ENCODE peak calls at places on chromosomes 12 and 14, in four cellular contexts. One of them, this sample, is unnamed.

GRCh38 chr12:96422192-96422591 is 22.0 kb upstream of the CDK17 start:
- DNase-seq in HCT116: no peak
- DNase-seq in H9: no peak
- DNase-seq in hepatocyte: no peak
- DNase-seq in this sample: no peak

GRCh38 chr14:106129274-106129673 is 602.9 kb downstream of the TMEM121 start:
- DNase-seq in HCT116: no peak
- DNase-seq in H9: no peak
- DNase-seq in hepatocyte: no peak
- DNase-seq in this sample: no peak

GRCh38 chr12:1706284-1707016 is 15.6 kb downstream of the ADIPOR2 start:
- DNase-seq in HCT116: no peak
- DNase-seq in H9: no peak
- DNase-seq in hepatocyte: no peak
- DNase-seq in this sample: peak

GRCh38 chr14:30996892-30997659 is 28.4 kb upstream of the AP4S1 start:
- DNase-seq in HCT116: no peak
- DNase-seq in H9: peak
- DNase-seq in hepatocyte: no peak
- DNase-seq in this sample: no peak

GRCh38 chr12:20446836-20447235 is 78.5 kb downstream of the PDE3A start:
- DNase-seq in HCT116: no peak
- DNase-seq in H9: no peak
- DNase-seq in hepatocyte: no peak
- DNase-seq in this sample: no peak

GRCh38 chr14:60815371-60815770 is 80.8 kb downstream of the MNAT1 start:
- DNase-seq in HCT116: no peak
- DNase-seq in H9: no peak
- DNase-seq in hepatocyte: no peak
- DNase-seq in this sample: no peak

GRCh38 chr12:111408686-111409402 is 3.1 kb downstream of the SH2B3 start:
- DNase-seq in HCT116: no peak
- DNase-seq in H9: no peak
- DNase-seq in hepatocyte: no peak
- DNase-seq in this sample: no peak

GRCh38 chr14:60183724-60184596 is 18.8 kb upstream of the DHRS7 start:
- DNase-seq in HCT116: peak
- DNase-seq in H9: no peak
- DNase-seq in hepatocyte: peak
- DNase-seq in this sample: no peak

GRCh38 chr12:56581418-56582145 is 48.5 kb downstream of the BAZ2A start:
- DNase-seq in HCT116: no peak
- DNase-seq in H9: no peak
- DNase-seq in hepatocyte: no peak
- DNase-seq in this sample: no peak
- H3K4me2 ChIP-seq in HCT116: no peak
- H3K4me2 ChIP-seq in H9: no peak
- H3K4me2 ChIP-seq in hepatocyte: no peak
- H3K4me2 ChIP-seq in this sample: peak

GRCh38 chr12:3743803-3744202 is 9.1 kb downstream of the CRACR2A start:
- DNase-seq in HCT116: no peak
- DNase-seq in H9: no peak
- DNase-seq in hepatocyte: no peak
- DNase-seq in this sample: no peak
- H3K27ac ChIP-seq in HCT116: no peak
- H3K27ac ChIP-seq in H9: no peak
- H3K27ac ChIP-seq in hepatocyte: no peak
- H3K27ac ChIP-seq in this sample: no peak

DNA sequence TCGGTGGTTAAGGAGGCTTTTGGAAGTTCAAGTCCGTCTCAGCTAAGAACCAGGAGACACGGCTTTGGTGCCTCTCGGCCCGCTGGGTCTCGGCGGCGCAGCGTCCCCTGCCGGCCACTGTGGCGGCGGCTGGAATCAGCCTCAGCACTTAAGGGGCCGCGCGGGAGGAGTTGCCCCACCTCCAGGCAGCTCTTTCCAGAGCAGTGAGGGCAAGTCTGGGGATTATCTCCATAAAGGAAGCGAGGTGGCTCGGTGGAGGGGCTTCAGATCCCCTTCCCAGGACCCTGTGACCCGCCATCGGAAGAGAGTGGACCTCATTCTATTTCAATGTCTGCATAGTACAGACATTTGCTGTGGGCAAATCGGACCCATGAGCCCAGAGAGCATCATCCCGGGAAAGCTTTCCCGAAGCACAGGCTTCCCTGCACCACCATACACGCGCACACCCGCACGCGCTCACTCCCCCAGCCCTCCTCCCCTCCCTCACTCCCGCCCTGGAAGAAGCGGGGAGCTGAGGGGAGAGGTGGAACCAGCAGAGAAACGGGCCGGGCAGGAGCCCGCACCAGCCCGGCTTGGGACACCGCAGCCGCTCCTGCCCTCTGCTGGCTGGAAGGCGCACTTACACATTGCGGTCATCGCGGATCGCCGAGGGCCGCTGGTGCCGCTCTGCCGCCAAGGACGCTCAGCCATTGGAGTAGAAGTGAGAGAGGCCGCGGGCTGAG is 15.9 kb downstream of the RNASE2 start:
- DNase-seq in HCT116: peak
- DNase-seq in H9: peak
- DNase-seq in hepatocyte: peak
- DNase-seq in this sample: peak
- TF ChIP-seq CTCF in HCT116: peak
- TF ChIP-seq CTCF in H9: peak
- TF ChIP-seq CTCF in hepatocyte: peak
- TF ChIP-seq CTCF in this sample: peak

GRCh38 chr14:54483848-54484247 is 4.9 kb downstream of the GMFB start:
- DNase-seq in HCT116: no peak
- DNase-seq in H9: no peak
- DNase-seq in hepatocyte: no peak
- DNase-seq in this sample: no peak
- H3K4me2 ChIP-seq in HCT116: no peak
- H3K4me2 ChIP-seq in H9: no peak
- H3K4me2 ChIP-seq in hepatocyte: no peak
- H3K4me2 ChIP-seq in this sample: no peak

GRCh38 chr12:114123108-114123507 is 157.0 kb upstream of the RBM19 start:
- DNase-seq in HCT116: no peak
- DNase-seq in H9: peak
- DNase-seq in hepatocyte: no peak
- DNase-seq in this sample: no peak

GRCh38 chr12:114119316-114119715 is 153.2 kb upstream of the RBM19 start:
- DNase-seq in HCT116: no peak
- DNase-seq in H9: no peak
- DNase-seq in hepatocyte: no peak
- DNase-seq in this sample: no peak
- H3K27ac ChIP-seq in HCT116: no peak
- H3K27ac ChIP-seq in H9: no peak
- H3K27ac ChIP-seq in hepatocyte: no peak
- H3K27ac ChIP-seq in this sample: no peak

DNA sequence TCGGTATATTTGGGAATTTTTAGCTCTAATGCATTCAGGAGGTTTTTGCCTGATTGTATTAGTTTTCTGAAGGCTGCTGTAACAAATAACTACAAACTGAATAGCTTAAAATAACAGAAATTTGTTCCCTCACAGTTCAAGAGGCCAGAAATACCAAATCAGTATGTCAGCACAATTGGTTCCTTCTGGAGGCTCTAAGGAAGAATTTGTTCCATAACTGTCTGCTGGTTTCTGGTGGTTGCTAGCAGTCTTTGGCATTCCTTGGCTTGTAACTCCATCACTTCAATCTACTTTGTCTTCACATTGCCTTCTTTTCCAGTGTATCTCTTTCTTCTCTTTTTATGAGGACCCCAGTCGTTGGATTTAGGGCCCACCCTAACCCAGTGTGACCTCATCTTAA is 21.3 kb downstream of the TMTC3 start:
- DNase-seq in HCT116: no peak
- DNase-seq in H9: no peak
- DNase-seq in hepatocyte: no peak
- DNase-seq in this sample: no peak
- TF ChIP-seq CTCF in HCT116: no peak
- TF ChIP-seq CTCF in H9: no peak
- TF ChIP-seq CTCF in hepatocyte: no peak
- TF ChIP-seq CTCF in this sample: no peak

GRCh38 chr12:104230304-104230703 is 14.7 kb downstream of the TXNRD1 start:
- DNase-seq in HCT116: no peak
- DNase-seq in H9: no peak
- DNase-seq in hepatocyte: no peak
- DNase-seq in this sample: no peak

GRCh38 chr12:104232609-104233280 is 17.2 kb downstream of the TXNRD1 start:
- DNase-seq in HCT116: no peak
- DNase-seq in H9: no peak
- DNase-seq in hepatocyte: no peak
- DNase-seq in this sample: no peak

GRCh38 chr12:104237930-104238329 is 22.4 kb downstream of the TXNRD1 start:
- DNase-seq in HCT116: no peak
- DNase-seq in H9: no peak
- DNase-seq in hepatocyte: no peak
- DNase-seq in this sample: no peak

GRCh38 chr12:104230704-104231103 is 15.1 kb downstream of the TXNRD1 start:
- DNase-seq in HCT116: no peak
- DNase-seq in H9: peak
- DNase-seq in hepatocyte: no peak
- DNase-seq in this sample: no peak

DNA sequence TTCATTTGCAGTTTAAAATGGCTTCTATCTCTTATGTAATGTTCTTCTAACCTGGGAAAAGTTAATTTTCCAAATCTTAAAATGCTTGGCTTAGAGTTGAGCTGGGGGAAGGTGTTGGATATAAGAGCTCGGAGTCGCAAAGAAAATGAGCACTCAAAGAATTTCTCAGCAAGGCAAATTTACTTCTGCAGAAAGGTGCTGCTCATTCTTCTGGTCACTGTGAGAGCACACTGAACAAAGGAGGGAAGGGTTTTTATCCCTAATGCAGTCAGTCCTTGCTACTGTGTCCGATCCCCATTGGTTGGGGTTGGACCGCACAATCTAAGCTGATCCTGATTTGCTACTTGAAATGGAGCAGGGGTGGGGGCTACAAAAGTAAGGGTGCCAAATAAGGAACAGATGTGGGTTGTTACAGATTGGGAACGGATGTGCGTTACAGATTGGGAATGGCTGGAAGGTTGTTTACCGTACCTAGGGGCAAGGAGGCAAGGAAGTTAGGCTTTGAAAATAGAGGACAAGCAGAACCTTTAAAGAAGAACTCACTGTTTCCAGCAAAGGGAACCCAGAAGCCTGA is 19.4 kb downstream of the TXNRD1 start:
- DNase-seq in HCT116: no peak
- DNase-seq in H9: no peak
- DNase-seq in hepatocyte: no peak
- DNase-seq in this sample: no peak
- H3K4me2 ChIP-seq in HCT116: no peak
- H3K4me2 ChIP-seq in H9: no peak
- H3K4me2 ChIP-seq in hepatocyte: no peak
- H3K4me2 ChIP-seq in this sample: no peak

GRCh38 chr12:70466753-70467152 is 100.7 kb downstream of the KCNMB4 start:
- DNase-seq in HCT116: no peak
- DNase-seq in H9: no peak
- DNase-seq in hepatocyte: no peak
- DNase-seq in this sample: no peak

GRCh38 chr12:70467476-70467875 is 101.4 kb downstream of the KCNMB4 start:
- DNase-seq in HCT116: no peak
- DNase-seq in H9: no peak
- DNase-seq in hepatocyte: no peak
- DNase-seq in this sample: no peak

GRCh38 chr12:70468741-70469140 is 102.7 kb downstream of the KCNMB4 start:
- DNase-seq in HCT116: no peak
- DNase-seq in H9: no peak
- DNase-seq in hepatocyte: no peak
- DNase-seq in this sample: no peak

GRCh38 chr12:70469221-70469820 is 103.2 kb downstream of the KCNMB4 start:
- DNase-seq in HCT116: no peak
- DNase-seq in H9: no peak
- DNase-seq in hepatocyte: no peak
- DNase-seq in this sample: no peak

GRCh38 chr12:70467908-70468733 is 102.0 kb downstream of the KCNMB4 start:
- DNase-seq in HCT116: peak
- DNase-seq in H9: no peak
- DNase-seq in hepatocyte: no peak
- DNase-seq in this sample: no peak
- H3K27ac ChIP-seq in HCT116: peak
- H3K27ac ChIP-seq in H9: no peak
- H3K27ac ChIP-seq in hepatocyte: no peak
- H3K27ac ChIP-seq in this sample: peak